ENCODE peak calls at places on chromosomes 5 and 9, in eight cellular contexts. X is esophagus squamous epithelium, Y is A549, T is Peyer's patch, F is ovary, S is right lobe of liver, B is spleen, V is IMR-90. Q is an unnamed sample.

GRCh38 chr9:131724678-131725077 is 15.2 kb downstream of the RAPGEF1 start:
- DNase-seq in X (no peak), Y (no peak), T (no peak), F (no peak), S (no peak), B (no peak), V (no peak), Q (no peak)

GRCh38 chr5:154829589-154830218 is 20.7 kb downstream of the FAXDC2 start:
- DNase-seq in X (no peak), Y (no peak), T (peak; percentile 57), F (no peak), S (no peak), B (no peak), V (peak; percentile 60), Q (no peak)

GRCh38 chr5:1930501-1930879 is 47.8 kb upstream of the IRX4 start:
- DNase-seq in X (no peak), Y (no peak), T (no peak), F (no peak), S (no peak), B (no peak), V (no peak), Q (peak; percentile 5)

GRCh38 chr9:30995951-30996738 is 1388.3 kb upstream of the ACO1 start:
- DNase-seq in X (no peak), Y (no peak), T (no peak), F (no peak), S (no peak), B (no peak), V (no peak), Q (no peak)

GRCh38 chr5:87164409-87164808 is 103.3 kb upstream of the RASA1 start:
- DNase-seq in X (no peak), Y (no peak), T (no peak), F (no peak), S (no peak), B (no peak), V (peak; percentile 29), Q (no peak)

GRCh38 chr5:124236366-124237231 is 509.8 kb downstream of the ZNF608 start:
- DNase-seq in X (no peak), Y (no peak), T (no peak), F (no peak), S (no peak), B (no peak), V (peak; percentile 1), Q (no peak)

GRCh38 chr5:61534481-61535267 is 202.6 kb downstream of the ZSWIM6 start:
- DNase-seq in X (no peak), Y (no peak), T (no peak), F (no peak), S (no peak), B (no peak), V (no peak), Q (no peak)

GRCh38 chr9:22026696-22027095 is 17.6 kb upstream of the CDKN2B start:
- DNase-seq in X (no peak), Y (no peak), T (no peak), F (no peak), S (no peak), B (no peak), V (no peak), Q (no peak)

GRCh38 chr5:139962445-139962844 is 80.7 kb downstream of the NRG2 start:
- DNase-seq in X (no peak), Y (no peak), T (no peak), F (no peak), S (no peak), B (no peak), V (no peak), Q (no peak)

GRCh38 chr5:82276800-82277612 is 1.1 kb downstream of the RPS23 start:
- DNase-seq in X (no peak), Y (no peak), T (no peak), F (no peak), S (no peak), B (no peak), V (no peak), Q (no peak)

GRCh38 chr5:131769337-131769736 is 27.5 kb downstream of the FNIP1 start:
- DNase-seq in X (no peak), Y (no peak), T (no peak), F (no peak), S (no peak), B (no peak), V (no peak), Q (no peak)

GRCh38 chr9:93587651-93588347 is 11.4 kb downstream of the PHF2 start:
- DNase-seq in X (no peak), Y (no peak), T (peak; percentile 46), F (peak; percentile 15), S (no peak), B (peak; percentile 64), V (no peak), Q (no peak)

GRCh38 chr5:123813251-123813650 is 301.3 kb downstream of the CSNK1G3 start:
- DNase-seq in X (no peak), Y (no peak), T (no peak), F (no peak), S (no peak), B (no peak), V (no peak), Q (peak; percentile 27)

GRCh38 chr9:33159760-33160127 is 7.4 kb downstream of the B4GALT1 start:
- DNase-seq in X (no peak), Y (no peak), T (peak; percentile 52), F (no peak), S (peak; percentile 66), B (peak; percentile 85), V (peak; percentile 92), Q (peak; percentile 76)

GRCh38 chr5:96972599-96973334 is 36.9 kb downstream of the LNPEP start:
- DNase-seq in X (no peak), Y (no peak), T (no peak), F (no peak), S (no peak), B (no peak), V (no peak), Q (no peak)

GRCh38 chr9:115109486-115109885 is 8.5 kb downstream of the TNC start:
- DNase-seq in X (no peak), Y (no peak), T (no peak), F (no peak), S (no peak), B (no peak), V (peak; percentile 72), Q (no peak)

GRCh38 chr5:154162475-154163217 is 27.9 kb upstream of the GALNT10 start:
- DNase-seq in X (no peak), Y (no peak), T (no peak), F (no peak), S (no peak), B (no peak), V (no peak), Q (no peak)

GRCh38 chr5:7435503-7435902 is 39.6 kb downstream of the ADCY2 start:
- DNase-seq in X (no peak), Y (no peak), T (no peak), F (no peak), S (no peak), B (no peak), V (no peak), Q (no peak)

GRCh38 chr9:129080608-129081387 is at the start of gene DOLPP1:
- DNase-seq in X (peak; percentile 98), Y (peak; percentile 100), T (peak; percentile 99), F (peak; percentile 98), S (peak; percentile 100), B (peak; percentile 97), V (peak; percentile 99), Q (peak; percentile 99)
- TF ChIP-seq POLR2A in X (peak; percentile 51), Y (peak; percentile 60), T (peak; percentile 87), F (peak; percentile 48), S (peak; percentile 69), B (no peak), V (no peak), Q (no peak)

GRCh38 chr5:72137826-72138409 is 30.6 kb downstream of the MAP1B start:
- DNase-seq in X (no peak), Y (peak; percentile 25), T (no peak), F (no peak), S (no peak), B (no peak), V (no peak), Q (no peak)
- H3K27ac ChIP-seq in X (peak overlapping the region; percentile 19), Y (no peak overlapping the region), T (no peak overlapping the region), F (no peak overlapping the region), S (no peak overlapping the region), B (no peak overlapping the region), V (no peak overlapping the region), Q (no peak overlapping the region)

DNA sequence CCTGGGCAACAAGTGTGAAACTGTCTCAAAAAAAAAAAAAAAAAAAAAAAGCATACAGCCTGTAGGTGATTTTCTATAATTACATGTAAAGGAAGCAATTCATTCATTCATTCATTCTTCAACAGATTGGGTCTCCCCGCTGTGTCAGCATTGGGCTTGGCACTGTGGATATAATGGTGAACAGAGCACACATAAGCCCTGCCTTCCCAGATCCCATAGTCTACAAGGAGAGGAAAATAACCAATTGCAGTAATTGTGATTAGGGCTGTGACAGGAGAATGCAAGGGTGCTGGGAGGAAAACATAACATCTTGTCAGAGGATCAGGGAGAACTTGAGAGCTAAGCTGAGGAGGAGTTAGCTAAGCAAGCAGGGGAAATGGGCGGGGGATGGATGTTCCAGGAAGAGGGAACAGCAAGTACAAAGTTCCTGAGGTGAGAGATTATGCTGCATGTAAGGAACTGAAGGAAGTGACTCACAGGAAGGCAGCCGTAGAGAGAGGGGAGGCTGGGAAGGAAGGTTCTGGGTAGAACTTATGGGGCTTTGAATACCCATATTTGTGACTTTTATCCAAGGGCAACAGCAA is 24.0 kb upstream of the KLF9 start:
- DNase-seq in X (no peak), Y (peak; percentile 32), T (peak; percentile 63), F (peak; percentile 46), S (no peak), B (no peak), V (peak; percentile 73), Q (peak; percentile 47)
- TF ChIP-seq POLR2A in X (peak; percentile 18), Y (no peak), T (peak; percentile 33), F (no peak), S (no peak), B (no peak), V (no peak), Q (no peak)

GRCh38 chr9:75186767-75187380 is 98.6 kb downstream of the OSTF1 start:
- DNase-seq in X (no peak), Y (peak; percentile 13), T (no peak), F (no peak), S (no peak), B (no peak), V (peak; percentile 28), Q (no peak)

GRCh38 chr9:75185585-75186170 is 97.4 kb downstream of the OSTF1 start:
- DNase-seq in X (no peak), Y (peak; percentile 29), T (peak; percentile 64), F (no peak), S (no peak), B (peak; percentile 78), V (no peak), Q (peak; percentile 50)

GRCh38 chr9:75184471-75184870 is 96.2 kb downstream of the OSTF1 start:
- DNase-seq in X (no peak), Y (no peak), T (no peak), F (no peak), S (no peak), B (no peak), V (no peak), Q (no peak)

GRCh38 chr9:75183293-75183692 is 95.0 kb downstream of the OSTF1 start:
- DNase-seq in X (no peak), Y (no peak), T (no peak), F (no peak), S (no peak), B (no peak), V (no peak), Q (no peak)

DNA sequence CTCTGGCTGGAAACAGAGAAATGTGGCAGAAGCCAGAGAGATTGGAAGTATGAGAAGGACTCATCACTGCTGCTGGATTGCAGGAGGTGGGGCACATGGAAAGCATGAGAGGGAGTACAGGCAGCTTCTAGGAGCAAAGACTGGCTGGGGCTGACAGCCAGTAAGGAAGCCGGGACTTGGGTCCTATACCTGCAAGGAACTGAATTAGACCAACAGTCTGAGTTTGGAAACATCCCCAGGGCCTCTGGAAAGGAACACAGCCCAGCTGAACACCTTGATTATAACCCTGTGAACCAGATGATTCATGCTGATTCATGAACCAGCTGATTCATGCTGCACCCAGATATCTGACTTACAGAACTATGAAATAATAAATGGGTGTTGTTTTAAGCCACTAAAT is 93.4 kb downstream of the OSTF1 start:
- DNase-seq in X (no peak), Y (peak; percentile 8), T (no peak), F (no peak), S (no peak), B (no peak), V (peak; percentile 66), Q (no peak)
- H3K27ac ChIP-seq in X (peak overlapping the region; percentile 62), Y (no peak overlapping the region), T (no peak overlapping the region), F (no peak overlapping the region), S (no peak overlapping the region), B (no peak overlapping the region), V (no peak overlapping the region), Q (no peak overlapping the region)